ENCODE peak calls at places on chromosomes 12 and 14, in five cellular contexts. One of them, this sample, is unnamed.

GRCh38 chr14:102095871-102096568 is 9.2 kb upstream of the HSP90AA1 start:
- DNase-seq in cardiac fibroblast: no peak
- DNase-seq in astrocyte: no peak
- DNase-seq in A549: no peak
- DNase-seq in BE2C: peak
- DNase-seq in this sample: peak

GRCh38 chr12:109277899-109278762 is 31.0 kb downstream of the FOXN4 start:
- DNase-seq in astrocyte: no peak
- DNase-seq in BE2C: no peak
- DNase-seq in A549: peak
- DNase-seq in cardiac fibroblast: peak
- DNase-seq in this sample: no peak

GRCh38 chr12:4145990-4146859 is 127.3 kb upstream of the CCND2 start:
- DNase-seq in BE2C: no peak
- DNase-seq in astrocyte: no peak
- DNase-seq in A549: no peak
- DNase-seq in cardiac fibroblast: no peak
- DNase-seq in this sample: no peak

GRCh38 chr12:23084236-23084995 is 459.4 kb downstream of the ETNK1 start:
- DNase-seq in cardiac fibroblast: peak
- DNase-seq in A549: no peak
- DNase-seq in BE2C: peak
- DNase-seq in astrocyte: peak
- DNase-seq in this sample: no peak

GRCh38 chr14:89337912-89338311 is 79.1 kb downstream of the FOXN3 start:
- DNase-seq in astrocyte: no peak
- DNase-seq in cardiac fibroblast: no peak
- DNase-seq in A549: no peak
- DNase-seq in BE2C: no peak
- DNase-seq in this sample: no peak

GRCh38 chr14:100574642-100575031 is 12.6 kb downstream of the BEGAIN start:
- DNase-seq in BE2C: no peak
- DNase-seq in A549: no peak
- DNase-seq in astrocyte: no peak
- DNase-seq in cardiac fibroblast: no peak
- DNase-seq in this sample: no peak

GRCh38 chr14:76355771-76356170 is 20.2 kb upstream of the ESRRB start:
- DNase-seq in BE2C: no peak
- DNase-seq in cardiac fibroblast: no peak
- DNase-seq in A549: no peak
- DNase-seq in astrocyte: no peak
- DNase-seq in this sample: no peak

GRCh38 chr12:56657416-56658379 is 11.9 kb upstream of the ATP5F1B start:
- DNase-seq in BE2C: no peak
- DNase-seq in astrocyte: no peak
- DNase-seq in cardiac fibroblast: peak
- DNase-seq in A549: no peak
- DNase-seq in this sample: no peak

GRCh38 chr12:131827961-131828534 is at the start of gene MMP17:
- DNase-seq in A549: peak
- DNase-seq in BE2C: peak
- DNase-seq in astrocyte: peak
- DNase-seq in cardiac fibroblast: peak
- DNase-seq in this sample: peak

GRCh38 chr14:90671835-90672234 is 144.4 kb downstream of the TTC7B start:
- DNase-seq in A549: no peak
- DNase-seq in astrocyte: no peak
- DNase-seq in BE2C: no peak
- DNase-seq in cardiac fibroblast: no peak
- DNase-seq in this sample: no peak

GRCh38 chr12:109871678-109872314 is 8.5 kb downstream of the GLTP start:
- DNase-seq in cardiac fibroblast: no peak
- DNase-seq in BE2C: no peak
- DNase-seq in A549: no peak
- DNase-seq in astrocyte: no peak
- DNase-seq in this sample: no peak

GRCh38 chr14:75539562-75540478 is 17.6 kb downstream of the BATF start:
- DNase-seq in BE2C: no peak
- DNase-seq in A549: no peak
- DNase-seq in astrocyte: no peak
- DNase-seq in cardiac fibroblast: no peak
- DNase-seq in this sample: no peak

GRCh38 chr12:4116251-4117111 is 157.1 kb upstream of the CCND2 start:
- DNase-seq in A549: no peak
- DNase-seq in BE2C: no peak
- DNase-seq in astrocyte: peak
- DNase-seq in cardiac fibroblast: peak
- DNase-seq in this sample: no peak

GRCh38 chr12:106934277-106934676 is 21.4 kb upstream of the TMEM263 start:
- DNase-seq in BE2C: no peak
- DNase-seq in cardiac fibroblast: no peak
- DNase-seq in astrocyte: no peak
- DNase-seq in A549: no peak
- DNase-seq in this sample: no peak

GRCh38 chr12:55726911-55727310 is 1.9 kb downstream of the CD63 start:
- DNase-seq in BE2C: no peak
- DNase-seq in astrocyte: no peak
- DNase-seq in A549: no peak
- DNase-seq in cardiac fibroblast: no peak
- DNase-seq in this sample: no peak

GRCh38 chr14:97266653-97267052 is 469.5 kb downstream of the VRK1 start:
- DNase-seq in BE2C: no peak
- DNase-seq in A549: peak
- DNase-seq in astrocyte: peak
- DNase-seq in cardiac fibroblast: no peak
- DNase-seq in this sample: no peak

GRCh38 chr14:81314443-81315175 is 85.5 kb downstream of the STON2 start:
- DNase-seq in astrocyte: no peak
- DNase-seq in cardiac fibroblast: no peak
- DNase-seq in BE2C: no peak
- DNase-seq in A549: no peak
- DNase-seq in this sample: no peak

GRCh38 chr12:57085999-57086950 is 2.6 kb upstream of the NAB2 start:
- DNase-seq in astrocyte: peak
- DNase-seq in cardiac fibroblast: peak
- DNase-seq in A549: peak
- DNase-seq in BE2C: peak
- DNase-seq in this sample: no peak

GRCh38 chr14:103206023-103206481 is 82.8 kb downstream of the TNFAIP2 start:
- DNase-seq in A549: no peak
- DNase-seq in BE2C: no peak
- DNase-seq in cardiac fibroblast: peak
- DNase-seq in astrocyte: peak
- DNase-seq in this sample: no peak

GRCh38 chr14:103207038-103207403 is 83.8 kb downstream of the TNFAIP2 start:
- DNase-seq in A549: no peak
- DNase-seq in BE2C: no peak
- DNase-seq in cardiac fibroblast: peak
- DNase-seq in astrocyte: peak
- DNase-seq in this sample: peak

GRCh38 chr14:103205541-103205906 is 82.3 kb downstream of the TNFAIP2 start:
- DNase-seq in astrocyte: no peak
- DNase-seq in A549: no peak
- DNase-seq in cardiac fibroblast: no peak
- DNase-seq in BE2C: no peak
- DNase-seq in this sample: no peak

GRCh38 chr14:103207404-103208072 is 84.3 kb downstream of the TNFAIP2 start:
- DNase-seq in A549: no peak
- DNase-seq in astrocyte: peak
- DNase-seq in BE2C: no peak
- DNase-seq in cardiac fibroblast: no peak
- DNase-seq in this sample: no peak

DNA sequence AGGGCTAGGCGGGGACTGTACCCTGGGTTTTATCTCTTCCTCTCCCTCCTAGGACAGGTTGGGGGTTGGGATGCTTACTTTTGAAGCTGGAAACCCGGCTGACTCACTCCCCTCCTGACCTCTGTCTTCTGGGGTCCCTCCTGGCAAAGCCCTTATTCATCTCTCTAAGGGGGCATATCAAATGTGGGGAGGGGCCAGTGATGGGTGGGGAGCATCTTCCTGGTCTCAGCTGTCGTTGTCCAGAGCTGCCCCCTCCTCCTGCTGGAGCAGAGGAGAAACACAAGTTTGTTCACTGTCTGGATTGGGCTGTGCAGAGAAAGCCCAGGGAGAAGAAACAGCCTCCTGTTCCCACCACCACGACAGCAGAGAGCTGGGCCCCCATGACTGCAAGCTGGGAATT is 85.8 kb downstream of the TNFAIP2 start:
- DNase-seq in cardiac fibroblast: no peak
- DNase-seq in astrocyte: no peak
- DNase-seq in BE2C: no peak
- DNase-seq in A549: no peak
- DNase-seq in this sample: no peak
- TF ChIP-seq CTCF in cardiac fibroblast: peak
- TF ChIP-seq CTCF in astrocyte: no peak
- TF ChIP-seq CTCF in BE2C: peak
- TF ChIP-seq CTCF in A549: no peak
- TF ChIP-seq CTCF in this sample: no peak

GRCh38 chr14:28375295-28375694 is 391.3 kb upstream of the FOXG1 start:
- DNase-seq in A549: no peak
- DNase-seq in BE2C: peak
- DNase-seq in cardiac fibroblast: peak
- DNase-seq in astrocyte: peak
- DNase-seq in this sample: peak
- TF ChIP-seq CTCF in A549: no peak
- TF ChIP-seq CTCF in BE2C: peak
- TF ChIP-seq CTCF in cardiac fibroblast: peak
- TF ChIP-seq CTCF in astrocyte: peak
- TF ChIP-seq CTCF in this sample: peak

DNA sequence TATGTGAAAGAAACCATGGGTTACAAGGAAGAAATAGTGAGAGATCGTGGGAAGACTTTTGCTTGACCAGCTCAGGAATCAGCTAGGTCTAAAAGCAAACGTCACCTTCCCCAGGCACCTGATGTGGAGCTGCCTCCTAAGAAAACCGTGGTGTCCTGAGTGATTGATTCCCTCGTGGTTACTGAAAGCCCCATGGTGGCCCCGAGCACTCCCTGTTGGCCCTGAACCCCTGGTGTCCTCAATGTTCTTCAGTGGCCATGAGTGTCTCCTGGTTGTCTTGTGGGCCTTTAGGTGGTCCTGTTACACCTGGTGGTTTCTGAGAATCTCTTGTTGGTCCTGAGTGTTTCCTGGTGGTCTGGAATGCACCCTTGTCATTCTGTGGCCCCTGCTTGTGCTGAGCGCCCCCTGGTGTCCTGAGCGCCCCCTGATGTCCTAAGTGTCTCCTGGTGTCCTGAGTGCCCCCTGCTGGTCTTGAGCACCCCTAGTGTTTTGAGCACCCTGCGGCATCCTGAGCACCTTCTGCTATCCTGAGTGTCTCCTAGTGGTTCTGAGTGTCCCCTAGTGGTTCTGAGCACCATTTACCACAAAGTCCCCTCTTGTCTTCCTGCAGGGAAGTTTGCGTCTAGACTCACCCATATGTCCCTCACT is 518.7 kb downstream of the TMEM121 start:
- DNase-seq in cardiac fibroblast: peak
- DNase-seq in BE2C: peak
- DNase-seq in A549: peak
- DNase-seq in astrocyte: no peak
- DNase-seq in this sample: no peak
- TF ChIP-seq CTCF in cardiac fibroblast: peak
- TF ChIP-seq CTCF in BE2C: peak
- TF ChIP-seq CTCF in A549: peak
- TF ChIP-seq CTCF in astrocyte: no peak
- TF ChIP-seq CTCF in this sample: no peak

GRCh38 chr14:33990790-33991189 is 39.9 kb upstream of the EGLN3 start:
- DNase-seq in A549: no peak
- DNase-seq in BE2C: no peak
- DNase-seq in astrocyte: no peak
- DNase-seq in cardiac fibroblast: no peak
- DNase-seq in this sample: no peak
- TF ChIP-seq CTCF in A549: no peak
- TF ChIP-seq CTCF in BE2C: no peak
- TF ChIP-seq CTCF in astrocyte: no peak
- TF ChIP-seq CTCF in cardiac fibroblast: no peak
- TF ChIP-seq CTCF in this sample: no peak

DNA sequence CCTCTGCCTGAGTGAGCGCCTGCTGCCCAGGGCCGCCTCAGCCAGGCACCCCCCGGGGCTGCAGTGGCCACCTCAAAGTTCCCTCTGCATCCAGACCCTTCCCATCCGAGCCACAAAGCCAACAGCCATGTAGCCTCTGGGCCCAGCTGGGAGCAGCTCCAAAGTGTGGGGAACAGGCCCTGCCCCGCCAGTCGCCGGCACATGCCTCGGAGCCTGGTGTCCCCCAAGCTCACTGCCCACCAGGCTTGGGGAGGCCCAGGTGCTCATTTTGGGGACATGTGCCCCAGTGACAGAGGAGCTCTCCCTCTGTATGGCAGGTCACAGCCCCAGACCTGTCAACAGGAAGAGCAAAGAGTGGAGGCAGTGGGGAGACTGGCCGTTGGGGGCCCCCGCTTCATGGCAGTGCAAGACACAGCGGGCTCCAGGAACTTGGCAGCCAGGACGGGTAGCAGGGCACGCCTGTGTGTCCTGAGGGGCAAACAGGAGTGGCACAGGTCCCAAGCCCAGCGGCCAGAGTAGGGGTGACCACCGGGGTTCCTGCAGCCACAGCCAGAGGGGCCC is 29.9 kb downstream of the JAG2 start:
- DNase-seq in cardiac fibroblast: no peak
- DNase-seq in BE2C: no peak
- DNase-seq in A549: no peak
- DNase-seq in astrocyte: no peak
- DNase-seq in this sample: no peak
- TF ChIP-seq CTCF in cardiac fibroblast: no peak
- TF ChIP-seq CTCF in BE2C: no peak
- TF ChIP-seq CTCF in A549: no peak
- TF ChIP-seq CTCF in astrocyte: no peak
- TF ChIP-seq CTCF in this sample: no peak

DNA sequence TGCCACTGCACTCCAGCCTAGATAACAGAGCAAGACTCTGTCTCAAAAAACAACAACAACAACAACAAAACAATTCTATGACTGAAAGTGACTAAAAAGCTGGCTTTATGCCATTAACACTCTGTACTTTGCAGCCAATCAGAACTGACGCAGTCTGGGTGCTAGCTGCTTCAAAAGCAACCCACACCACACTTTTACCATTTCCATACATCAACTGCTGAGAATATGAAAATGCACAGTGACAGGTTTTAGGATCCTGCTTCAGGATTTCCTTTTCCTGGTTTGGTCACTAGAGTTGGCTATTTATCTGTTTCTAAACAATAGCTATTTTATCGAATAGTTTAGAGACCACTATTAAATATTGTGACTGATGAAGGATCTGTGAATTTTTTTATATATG is 23.1 kb upstream of the P2RX4 start:
- DNase-seq in BE2C: no peak
- DNase-seq in cardiac fibroblast: no peak
- DNase-seq in astrocyte: no peak
- DNase-seq in A549: no peak
- DNase-seq in this sample: no peak
- TF ChIP-seq CTCF in BE2C: no peak
- TF ChIP-seq CTCF in cardiac fibroblast: no peak
- TF ChIP-seq CTCF in astrocyte: no peak
- TF ChIP-seq CTCF in A549: no peak
- TF ChIP-seq CTCF in this sample: no peak

This sample was measured in glutamatergic neuron.